ENCODE peak calls at places on chromosomes 1 and 21, in six cellular contexts. U, S, L, T, Z and H are unnamed samples.
A peak's percentile ranks its signal among the peaks of the same experiment; 100 is the strongest.

GRCh38 chr1:112718691-112719418 is 3.7 kb upstream of the PPM1J start:
- DNase-seq in U (peak; percentile 80), S (peak; percentile 59), L (peak; percentile 83), T (peak; percentile 89), Z (peak; percentile 74), H (peak; percentile 69)

GRCh38 chr1:12434174-12434573 is 183.8 kb downstream of the DHRS3 start:
- DNase-seq in U (no peak), S (no peak), L (no peak), T (no peak), Z (peak; percentile 60), H (peak; percentile 68)

GRCh38 chr1:204065174-204065985 is 7.5 kb upstream of the SOX13 start:
- DNase-seq in U (no peak), S (no peak), L (no peak), T (no peak), Z (no peak), H (no peak)

GRCh38 chr21:15301736-15302135 is 236.9 kb upstream of the NRIP1 start:
- DNase-seq in U (no peak), S (no peak), L (no peak), T (no peak), Z (no peak), H (no peak)

GRCh38 chr1:232166942-232167341 is 463.0 kb downstream of the SIPA1L2 start:
- DNase-seq in U (no peak), S (no peak), L (no peak), T (no peak), Z (no peak), H (no peak)

GRCh38 chr1:211607752-211608478 is 29.0 kb upstream of the SLC30A1 start:
- DNase-seq in U (no peak), S (no peak), L (no peak), T (no peak), Z (no peak), H (no peak)

GRCh38 chr1:172024516-172024915 is 183.2 kb downstream of the DNM3 start:
- DNase-seq in U (no peak), S (no peak), L (no peak), T (no peak), Z (no peak), H (no peak)

GRCh38 chr1:51088474-51088873 is 13.6 kb upstream of the C1orf185 start:
- DNase-seq in U (no peak), S (no peak), L (no peak), T (no peak), Z (no peak), H (peak; percentile 5)

GRCh38 chr1:69139007-69139406 is 428.7 kb upstream of the LRRC7 start:
- DNase-seq in U (no peak), S (no peak), L (no peak), T (no peak), Z (no peak), H (no peak)

GRCh38 chr1:115069186-115069585 is 20.1 kb downstream of the TSPAN2 start:
- DNase-seq in U (no peak), S (no peak), L (no peak), T (no peak), Z (no peak), H (no peak)

GRCh38 chr1:41687007-41687406 is 202.5 kb upstream of the EDN2 start:
- DNase-seq in U (no peak), S (no peak), L (no peak), T (no peak), Z (no peak), H (no peak)

GRCh38 chr1:225816643-225817538 is 7.0 kb downstream of the EPHX1 start:
- DNase-seq in U (no peak), S (no peak), L (no peak), T (no peak), Z (no peak), H (no peak)

GRCh38 chr1:14774225-14774624 is 175.7 kb downstream of the KAZN start:
- DNase-seq in U (no peak), S (no peak), L (no peak), T (no peak), Z (no peak), H (no peak)

GRCh38 chr1:29785137-29785527 is 548.8 kb downstream of the PTPRU start:
- DNase-seq in U (no peak), S (no peak), L (no peak), T (no peak), Z (no peak), H (no peak)

GRCh38 chr1:207848234-207848633 is 62.7 kb downstream of the CD34 start:
- DNase-seq in U (no peak), S (no peak), L (no peak), T (no peak), Z (no peak), H (peak; percentile 78)

GRCh38 chr1:248906741-248907661 is 966 bp downstream of the PGBD2 start:
- DNase-seq in U (no peak), S (no peak), L (no peak), T (no peak), Z (no peak), H (no peak)

GRCh38 chr21:37503848-37504467 is 137.4 kb downstream of the DYRK1A start:
- DNase-seq in U (no peak), S (no peak), L (no peak), T (no peak), Z (no peak), H (no peak)

GRCh38 chr1:160539896-160540858 is 17.1 kb upstream of the SLAMF6 start:
- DNase-seq in U (no peak), S (peak; percentile 74), L (no peak), T (no peak), Z (peak; percentile 46), H (peak; percentile 100)

GRCh38 chr1:24152631-24153494 is 9.9 kb upstream of the IL22RA1 start:
- DNase-seq in U (no peak), S (no peak), L (no peak), T (no peak), Z (no peak), H (no peak)

GRCh38 chr1:119353851-119354250 is 14.7 kb upstream of the HAO2 start:
- DNase-seq in U (no peak), S (no peak), L (no peak), T (no peak), Z (no peak), H (no peak)

GRCh38 chr1:113488576-113489177 is 98.4 kb downstream of the MAGI3 start:
- DNase-seq in U (no peak), S (no peak), L (no peak), T (no peak), Z (no peak), H (no peak)

GRCh38 chr1:94095112-94095637 is 25.8 kb downstream of the ABCA4 start:
- DNase-seq in U (no peak), S (no peak), L (peak; percentile 64), T (no peak), Z (no peak), H (no peak)

GRCh38 chr1:9892563-9893528 is 17.2 kb downstream of the CTNNBIP1 start:
- DNase-seq in U (no peak), S (no peak), L (peak; percentile 68), T (no peak), Z (no peak), H (peak; percentile 85)